ENCODE peak calls at places on chromosomes 11 and 22, in four cellular contexts. Y, Q, Z and I are unnamed samples.

GRCh38 chr22:40638261-40638660 is 1.7 kb upstream of the MRTFA start:
- DNase-seq in Y (no peak), Q (no peak), Z (no peak), I (no peak)

GRCh38 chr22:44847380-44847779 is 95.0 kb downstream of the ARHGAP8 start:
- DNase-seq in Y (no peak), Q (no peak), Z (no peak), I (no peak)

GRCh38 chr11:19173004-19173689 is 28.6 kb downstream of the CSRP3 start:
- DNase-seq in Y (no peak), Q (no peak), Z (no peak), I (no peak)

GRCh38 chr11:126214446-126215240 is 3.1 kb downstream of the FAM118B start:
- DNase-seq in Y (no peak), Q (no peak), Z (no peak), I (no peak)

GRCh38 chr11:2096919-2097301 is 42.3 kb downstream of the IGF2 start:
- DNase-seq in Y (no peak), Q (no peak), Z (no peak), I (no peak)

GRCh38 chr11:99841885-99842284 is 821.1 kb downstream of the CNTN5 start:
- DNase-seq in Y (no peak), Q (no peak), Z (no peak), I (no peak)

GRCh38 chr22:37802310-37803194 is 5.2 kb upstream of the GCAT start:
- DNase-seq in Y (no peak), Q (no peak), Z (peak; percentile 47), I (no peak)

GRCh38 chr11:6667733-6668374 is 12.2 kb upstream of the DCHS1 start:
- DNase-seq in Y (peak; percentile 54), Q (no peak), Z (peak; percentile 67), I (no peak)

GRCh38 chr22:44925465-44926123 is 84.2 kb downstream of the PHF21B start:
- DNase-seq in Y (no peak), Q (no peak), Z (no peak), I (no peak)

GRCh38 chr11:36383200-36383599 is 87.1 kb downstream of the PRR5L start:
- DNase-seq in Y (no peak), Q (no peak), Z (no peak), I (no peak)

GRCh38 chr22:38758276-38758945 is 2.6 kb upstream of the SUN2 start:
- DNase-seq in Y (peak; percentile 65), Q (no peak), Z (peak; percentile 84), I (peak; percentile 37)

GRCh38 chr11:1453611-1454386 is 32.8 kb downstream of the MOB2 start:
- DNase-seq in Y (peak; percentile 44), Q (no peak), Z (no peak), I (no peak)

GRCh38 chr11:15258433-15259350 is 144.0 kb downstream of the INSC start:
- DNase-seq in Y (no peak), Q (no peak), Z (no peak), I (no peak)

GRCh38 chr22:43198126-43198525 is 11.2 kb upstream of the TTLL12 start:
- DNase-seq in Y (no peak), Q (no peak), Z (no peak), I (no peak)

DNA sequence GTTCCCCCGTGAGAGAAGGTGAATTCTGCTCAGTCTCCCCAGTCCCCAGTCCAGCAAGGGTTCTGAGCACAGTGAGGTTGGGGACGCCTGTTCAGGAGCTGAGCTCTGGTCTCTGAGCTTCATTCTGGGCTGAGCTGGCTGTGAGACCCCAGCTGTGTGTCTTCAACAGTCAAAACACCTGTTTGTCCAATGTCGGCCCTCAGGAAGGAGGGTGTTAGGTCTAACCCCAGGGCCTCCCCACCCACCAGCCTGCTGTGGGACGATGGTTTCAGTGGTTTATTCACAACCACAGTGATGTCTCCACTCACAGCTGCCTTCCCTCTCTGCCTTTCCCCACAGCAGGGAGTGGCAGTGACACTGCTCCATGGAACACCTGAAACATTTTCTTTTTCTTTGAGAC is 1282.9 kb downstream of the TBC1D22A start:
- DNase-seq in Y (no peak), Q (no peak), Z (no peak), I (no peak)
- H3K9me3 ChIP-seq in Y (no peaks in the 10 kb centered on the region), Q (no peaks in the 10 kb centered on the region), Z (no peaks in the 10 kb centered on the region), I (no peaks in the 10 kb centered on the region)

GRCh38 chr11:71316701-71317100 is 64.3 kb upstream of the SHANK2 start:
- DNase-seq in Y (no peak), Q (no peak), Z (no peak), I (no peak)
- H3K9me3 ChIP-seq in Y (no peaks in the 10 kb centered on the region), Q (peaks cover 9% of the 10 kb centered on the region), Z (no peaks in the 10 kb centered on the region), I (no peaks in the 10 kb centered on the region)

DNA sequence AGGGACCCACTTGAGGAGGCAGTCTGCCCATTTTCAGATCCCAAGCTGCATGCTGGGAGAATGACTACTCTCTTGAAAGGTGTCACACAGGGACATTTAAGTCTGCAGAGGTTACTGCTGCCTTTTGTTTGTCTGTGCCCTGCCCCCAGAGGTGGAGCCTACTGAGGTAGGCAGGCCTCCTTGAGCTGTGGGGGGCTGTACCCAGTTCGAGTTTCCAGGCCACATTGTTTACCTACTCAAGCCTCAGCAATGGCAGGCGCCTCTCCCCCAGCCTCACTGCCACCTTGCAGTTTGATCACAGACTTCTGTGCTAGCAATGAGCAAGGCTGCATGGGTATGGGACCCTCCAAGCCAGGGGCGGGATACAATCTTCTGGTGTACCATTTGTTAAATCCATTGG is 126.0 kb downstream of the OR4A5 start:
- DNase-seq in Y (no peak), Q (no peak), Z (no peak), I (no peak)
- H3K9me3 ChIP-seq in Y (peaks cover 21% of the 10 kb centered on the region), Q (peaks cover 83% of the 10 kb centered on the region), Z (no peaks in the 10 kb centered on the region), I (no peaks in the 10 kb centered on the region)

GRCh38 chr11:17371614-17372013 is 16.8 kb downstream of the KCNJ11 start:
- DNase-seq in Y (no peak), Q (no peak), Z (no peak), I (no peak)
- H3K9me3 ChIP-seq in Y (peaks cover 26% of the 10 kb centered on the region), Q (peaks cover 66% of the 10 kb centered on the region), Z (peaks cover 20% of the 10 kb centered on the region), I (peaks cover 21% of the 10 kb centered on the region)

GRCh38 chr11:3367221-3367620 is 11.7 kb downstream of the ZNF195 start:
- DNase-seq in Y (no peak), Q (no peak), Z (no peak), I (no peak)

GRCh38 chr11:3370268-3370870 is 8.6 kb downstream of the ZNF195 start:
- DNase-seq in Y (no peak), Q (no peak), Z (no peak), I (no peak)

GRCh38 chr11:3368199-3368598 is 10.7 kb downstream of the ZNF195 start:
- DNase-seq in Y (no peak), Q (no peak), Z (no peak), I (no peak)

DNA sequence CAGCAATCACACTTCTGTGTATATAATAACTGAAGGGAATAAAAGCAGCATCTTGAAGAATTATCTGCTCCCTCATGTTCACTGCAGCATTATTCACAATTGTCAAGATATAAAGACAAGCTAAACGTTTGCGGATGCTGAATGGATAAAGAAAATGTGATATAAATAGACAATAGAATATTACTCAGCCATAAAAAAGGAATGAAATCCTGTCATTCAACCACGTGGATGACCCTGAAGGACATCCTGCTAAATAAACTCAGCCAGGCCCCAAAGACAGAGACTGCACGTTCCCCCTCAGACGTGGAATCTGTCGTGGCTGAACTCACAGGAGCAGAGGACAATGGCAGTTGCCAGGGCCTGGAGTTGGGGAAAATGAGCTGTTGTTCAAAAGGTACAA is 9.6 kb downstream of the ZNF195 start:
- DNase-seq in Y (no peak), Q (no peak), Z (no peak), I (no peak)
- H3K9me3 ChIP-seq in Y (no peaks in the 10 kb centered on the region), Q (peaks cover 14% of the 10 kb centered on the region), Z (peaks cover 3% of the 10 kb centered on the region), I (peaks cover 18% of the 10 kb centered on the region)

DNA sequence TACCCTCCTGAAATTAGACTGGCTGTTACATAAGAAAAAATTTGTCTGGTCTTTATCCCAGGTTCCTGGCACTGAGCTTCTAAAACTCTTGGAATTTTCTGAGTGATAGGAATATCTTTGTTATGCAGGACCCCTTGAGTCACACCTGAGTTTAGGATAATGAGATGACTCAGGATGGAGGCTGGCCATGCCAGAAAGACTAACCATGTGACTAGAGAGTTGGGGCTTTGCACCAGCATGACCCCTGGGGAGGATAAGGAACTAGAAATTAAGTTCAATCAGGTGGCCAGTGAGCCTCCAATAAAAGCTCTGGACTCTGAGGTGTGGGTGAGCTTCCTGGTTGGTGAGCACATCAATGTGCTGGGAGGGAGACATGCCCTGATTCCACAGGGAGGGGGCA is 88.1 kb downstream of the XRRA1 start:
- DNase-seq in Y (no peak), Q (no peak), Z (no peak), I (no peak)
- H3K9me3 ChIP-seq in Y (peaks cover 19% of the 10 kb centered on the region), Q (peaks cover 43% of the 10 kb centered on the region), Z (peaks cover 3% of the 10 kb centered on the region), I (peaks cover 9% of the 10 kb centered on the region)

DNA sequence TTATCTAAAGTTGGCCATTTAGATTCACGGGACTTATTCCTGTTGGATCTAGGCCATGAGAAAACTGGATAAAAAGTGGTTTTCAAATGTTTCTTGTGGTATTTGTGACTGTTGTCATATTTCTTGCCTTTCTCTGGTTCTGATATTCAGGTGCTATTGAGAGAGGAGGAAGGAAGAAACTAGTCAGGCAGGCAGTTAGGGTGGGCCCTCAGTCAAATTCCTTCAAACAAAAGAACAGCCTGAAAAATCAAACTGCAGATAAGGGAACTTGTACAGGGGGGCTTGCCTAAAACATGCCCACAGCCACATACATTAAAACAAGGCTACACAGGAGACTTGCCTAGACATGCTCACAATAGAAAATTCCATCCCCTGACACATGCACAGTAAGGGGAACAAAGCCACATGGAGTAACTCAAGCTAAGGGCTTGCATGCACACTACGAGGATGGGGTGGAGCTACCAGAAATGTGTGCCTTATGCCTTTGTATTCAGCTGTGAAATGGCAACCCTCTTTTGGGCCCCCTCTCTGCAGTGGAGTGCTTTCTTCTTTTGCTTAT is 18.2 kb downstream of the NCR3LG1 start:
- DNase-seq in Y (no peak), Q (no peak), Z (no peak), I (no peak)
- H3K9me3 ChIP-seq in Y (peaks cover 26% of the 10 kb centered on the region), Q (peaks cover 66% of the 10 kb centered on the region), Z (peaks cover 20% of the 10 kb centered on the region), I (peaks cover 21% of the 10 kb centered on the region)

GRCh38 chr11:101510608-101511007 is 73.2 kb downstream of the TRPC6 start:
- DNase-seq in Y (no peak), Q (no peak), Z (no peak), I (no peak)
- H3K9me3 ChIP-seq in Y (no peaks in the 10 kb centered on the region), Q (no peaks in the 10 kb centered on the region), Z (no peaks in the 10 kb centered on the region), I (no peaks in the 10 kb centered on the region)

GRCh38 chr11:83061883-83062282 is 9.8 kb downstream of the RAB30 start:
- DNase-seq in Y (no peak), Q (no peak), Z (no peak), I (no peak)
- H3K9me3 ChIP-seq in Y (no peaks in the 10 kb centered on the region), Q (no peaks in the 10 kb centered on the region), Z (no peaks in the 10 kb centered on the region), I (no peaks in the 10 kb centered on the region)